ENCODE peak calls at places on chromosomes 2 and 18, in six cellular contexts. Y is NCI-H2029 treated with DMSO at 0.1 percent for 48 hours, G is T-helper 9 cell, N is activated T-cell treated with anti-CD3 and anti-CD28 coated beads for 48 hours, M is AG20443, F is HS-5. E is an unnamed sample.

GRCh38 chr2:86054539-86055082 is 51.1 kb downstream of the POLR1A start:
- DNase-seq in Y (no peak), G (no peak), N (no peak), M (peak; percentile 57), F (no peak), E (no peak)

GRCh38 chr2:160584972-160585494 is 91.4 kb upstream of the RBMS1 start:
- DNase-seq in Y (no peak), G (no peak), N (no peak), M (peak; percentile 58), F (no peak), E (no peak)

GRCh38 chr2:8819194-8819593 is 18.2 kb downstream of the KIDINS220 start:
- DNase-seq in Y (no peak), G (no peak), N (no peak), M (peak; percentile 32), F (no peak), E (no peak)

GRCh38 chr2:28350791-28351285 is 41.8 kb upstream of the FOSL2 start:
- DNase-seq in Y (no peak), G (no peak), N (no peak), M (no peak), F (no peak), E (no peak)

GRCh38 chr2:171389325-171389724 is 44.5 kb downstream of the METTL8 start:
- DNase-seq in Y (no peak), G (no peak), N (no peak), M (no peak), F (no peak), E (no peak)

GRCh38 chr2:101790856-101791255 is 93.3 kb downstream of the MAP4K4 start:
- DNase-seq in Y (no peak), G (no peak), N (no peak), M (peak; percentile 72), F (no peak), E (no peak)

GRCh38 chr2:120227111-120227991 is 4.2 kb upstream of the TMEM185B start:
- DNase-seq in Y (no peak), G (no peak), N (no peak), M (no peak), F (no peak), E (no peak)

GRCh38 chr18:55420665-55420964 is 167.4 kb downstream of the TCF4 start:
- DNase-seq in Y (no peak), G (no peak), N (no peak), M (no peak), F (no peak), E (no peak)

GRCh38 chr2:172921538-172922236 is 154.0 kb upstream of the MAP3K20 start:
- DNase-seq in Y (no peak), G (no peak), N (no peak), M (peak; percentile 29), F (no peak), E (no peak)

GRCh38 chr18:12334280-12335262 is 26.5 kb downstream of the TUBB6 start:
- DNase-seq in Y (no peak), G (no peak), N (no peak), M (no peak), F (no peak), E (no peak)

GRCh38 chr2:132374551-132374950 is 42.1 kb upstream of the GPR39 start:
- DNase-seq in Y (no peak), G (no peak), N (no peak), M (peak; percentile 25), F (peak; percentile 15), E (no peak)

GRCh38 chr2:101124684-101125366 is 26.4 kb downstream of the TBC1D8 start:
- DNase-seq in Y (no peak), G (no peak), N (no peak), M (peak; percentile 92), F (peak; percentile 100), E (no peak)

E was measured in stimulated activated naive CD8-positive, alpha-beta T cell treated with anti-CD3 and anti-CD28 coated beads, Interleukin-15, amount 100 ng/mL, for 72 hours.